ENCODE peak calls at places on chromosome 20, in four cellular contexts. One of them, this sample, is unnamed.

GRCh38 chr20:46305973-46306360 is 2.3 kb downstream of the CDH22 start:
- DNase-seq in GM12878: no peak
- DNase-seq in HepG2: no peak
- DNase-seq in H1: no peak
- DNase-seq in this sample: no peak

GRCh38 chr20:36415475-36416002 is 109.4 kb downstream of the DLGAP4 start:
- DNase-seq in GM12878: no peak
- DNase-seq in HepG2: no peak
- DNase-seq in H1: no peak
- DNase-seq in this sample: no peak

GRCh38 chr20:5041433-5041832 is 40.1 kb upstream of the SLC23A2 start:
- DNase-seq in GM12878: no peak
- DNase-seq in HepG2: no peak
- DNase-seq in H1: no peak
- DNase-seq in this sample: no peak

GRCh38 chr20:25296094-25297093 is 48.5 kb downstream of the PYGB start:
- DNase-seq in GM12878: no peak
- DNase-seq in HepG2: peak
- DNase-seq in H1: no peak
- DNase-seq in this sample: peak

GRCh38 chr20:48789185-48789668 is 38.6 kb downstream of the PREX1 start:
- DNase-seq in GM12878: no peak
- DNase-seq in HepG2: no peak
- DNase-seq in H1: no peak
- DNase-seq in this sample: no peak

GRCh38 chr20:20706285-20706684 is 6.2 kb downstream of the RALGAPA2 start:
- DNase-seq in GM12878: no peak
- DNase-seq in HepG2: peak
- DNase-seq in H1: no peak
- DNase-seq in this sample: no peak

GRCh38 chr20:43755851-43756250 is 29.0 kb upstream of the GTSF1L start:
- DNase-seq in GM12878: no peak
- DNase-seq in HepG2: no peak
- DNase-seq in H1: no peak
- DNase-seq in this sample: no peak

GRCh38 chr20:10667077-10667401 is 6.8 kb downstream of the JAG1 start:
- DNase-seq in GM12878: no peak
- DNase-seq in HepG2: no peak
- DNase-seq in H1: no peak
- DNase-seq in this sample: no peak

GRCh38 chr20:32909451-32909850 is 50.7 kb downstream of the EFCAB8 start:
- DNase-seq in GM12878: no peak
- DNase-seq in HepG2: no peak
- DNase-seq in H1: no peak
- DNase-seq in this sample: no peak

GRCh38 chr20:19889011-19889953 is 127.9 kb upstream of the NAA20 start:
- DNase-seq in GM12878: no peak
- DNase-seq in HepG2: no peak
- DNase-seq in H1: no peak
- DNase-seq in this sample: no peak

GRCh38 chr20:57781901-57782300 is 72.1 kb upstream of the PMEPA1 start:
- DNase-seq in GM12878: no peak
- DNase-seq in HepG2: no peak
- DNase-seq in H1: no peak
- DNase-seq in this sample: no peak
- TF ChIP-seq SUZ12 in GM12878: no peak
- TF ChIP-seq SUZ12 in HepG2: no peak
- TF ChIP-seq SUZ12 in H1: no peak
- TF ChIP-seq SUZ12 in this sample: no peak

GRCh38 chr20:34637245-34638185 is 39.4 kb downstream of the PIGU start:
- DNase-seq in GM12878: no peak
- DNase-seq in HepG2: peak
- DNase-seq in H1: no peak
- DNase-seq in this sample: no peak
- TF ChIP-seq SP1 in GM12878: no peak
- TF ChIP-seq SP1 in HepG2: no peak
- TF ChIP-seq SP1 in H1: no peak
- TF ChIP-seq SP1 in this sample: no peak

DNA sequence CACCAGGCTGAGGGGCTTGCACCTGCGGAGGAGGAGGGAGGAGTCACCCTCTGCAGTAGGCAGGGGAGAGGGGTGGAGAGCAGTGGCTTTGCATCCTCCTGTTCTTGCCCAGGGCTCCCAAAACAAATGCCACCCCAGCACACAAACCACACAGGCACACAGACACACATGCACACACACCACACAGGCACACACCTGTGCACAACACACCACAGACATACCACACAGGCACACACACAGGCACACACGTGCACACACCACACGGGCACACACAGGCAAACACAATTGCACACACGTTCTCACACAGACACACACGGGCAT is 26.6 kb downstream of the YTHDF1 start:
- DNase-seq in GM12878: no peak
- DNase-seq in HepG2: no peak
- DNase-seq in H1: no peak
- DNase-seq in this sample: no peak
- TF ChIP-seq SUZ12 in GM12878: no peak
- TF ChIP-seq SUZ12 in HepG2: no peak
- TF ChIP-seq SUZ12 in H1: no peak
- TF ChIP-seq SUZ12 in this sample: no peak

GRCh38 chr20:41005361-41005729 is 23.3 kb upstream of the TOP1 start:
- DNase-seq in GM12878: no peak
- DNase-seq in HepG2: no peak
- DNase-seq in H1: no peak
- DNase-seq in this sample: no peak
- TF ChIP-seq SP1 in GM12878: no peak
- TF ChIP-seq SP1 in HepG2: no peak
- TF ChIP-seq SP1 in H1: no peak
- TF ChIP-seq SP1 in this sample: no peak